ENCODE peak calls at places on chromosome 1, in five cellular contexts. I is GM23248; G is adrenal gland; X is CD4-positive, alpha-beta memory T cell; L is left lung. N is an unnamed sample.
A peak's percentile ranks its signal among the peaks of the same experiment; 100 is the strongest.

GRCh38 chr1:39409055-39409816 is 82.2 kb upstream of the BMP8A start:
- DNase-seq in L (peak; percentile 85), I (peak; percentile 77), X (peak; percentile 42), G (peak; percentile 72), N (no peak)

GRCh38 chr1:179025975-179026812 is 500 bp downstream of the FAM20B start:
- DNase-seq in I (peak; percentile 75), X (peak; percentile 74), G (peak; percentile 79), L (peak; percentile 96), N (peak; percentile 71)

GRCh38 chr1:216186816-216187215 is 236.4 kb downstream of the USH2A start:
- DNase-seq in L (no peak), G (no peak), X (no peak), I (no peak), N (no peak)

GRCh38 chr1:44694863-44695478 is 20.5 kb downstream of the ARMH1 start:
- DNase-seq in G (peak; percentile 3), L (no peak), X (no peak), I (no peak), N (no peak)

GRCh38 chr1:67861856-67862516 is 28.7 kb upstream of the GNG12 start:
- DNase-seq in G (no peak), X (no peak), L (no peak), I (no peak), N (no peak)

GRCh38 chr1:197776348-197777082 is 1.2 kb upstream of the DENND1B start:
- DNase-seq in L (no peak), G (no peak), I (peak; percentile 91), X (peak; percentile 68), N (peak; percentile 44)

GRCh38 chr1:247373721-247374141 is 42.1 kb upstream of the ZNF496 start:
- DNase-seq in X (peak; percentile 55), I (peak; percentile 81), L (peak; percentile 80), G (peak; percentile 38), N (peak; percentile 69)

GRCh38 chr1:184322253-184322652 is 64.6 kb upstream of the C1orf21 start:
- DNase-seq in X (no peak), L (no peak), I (no peak), G (no peak), N (no peak)

GRCh38 chr1:215282557-215282956 is 200.0 kb downstream of the KCNK2 start:
- DNase-seq in L (no peak), G (no peak), X (no peak), I (peak; percentile 36), N (no peak)

GRCh38 chr1:59666106-59666505 is 148.6 kb upstream of the HOOK1 start:
- DNase-seq in X (no peak), G (no peak), I (no peak), L (no peak), N (no peak)
- H3K27ac ChIP-seq in X (no peak overlapping the region), G (no peak overlapping the region), I (no peak overlapping the region), L (no peak overlapping the region), N (no peak overlapping the region)

DNA sequence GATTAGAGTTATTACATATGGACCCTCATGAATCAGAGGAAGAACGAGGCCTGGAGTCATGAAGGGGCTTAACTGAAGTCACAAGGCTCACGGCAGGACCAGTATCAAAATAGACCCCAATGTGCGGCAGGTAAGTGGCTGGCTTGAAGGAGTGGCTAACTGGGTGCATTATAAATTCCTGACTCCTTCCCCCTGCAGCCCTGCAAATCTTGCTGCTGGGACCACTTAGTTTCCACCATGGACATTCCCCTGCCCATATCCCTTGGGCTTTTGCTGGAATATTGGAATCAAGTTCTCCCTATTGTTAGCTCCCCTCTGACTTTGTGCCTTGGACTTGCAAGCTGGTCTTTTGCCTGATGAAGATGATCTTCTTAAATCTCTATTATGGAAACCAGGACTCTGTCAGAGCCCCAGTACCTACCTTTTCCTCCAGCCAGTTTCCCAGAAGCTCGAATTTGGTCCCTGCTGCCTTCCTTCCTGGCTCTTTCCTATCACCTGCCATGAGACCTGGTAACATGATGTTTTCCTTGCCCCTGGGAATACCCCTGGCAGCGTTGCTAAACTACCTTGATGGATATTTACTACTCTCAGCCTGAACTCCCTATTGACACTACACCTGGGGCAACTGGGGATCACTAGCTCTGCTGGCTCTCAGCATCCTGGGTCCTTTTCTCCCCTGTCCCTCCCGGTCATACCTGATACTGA is 156.0 kb upstream of the JUN start:
- DNase-seq in X (no peak), G (no peak), I (no peak), L (no peak), N (no peak)
- H3K4me1 ChIP-seq in X (peaks cover 57% of the 10 kb centered on the region), G (no peaks in the 10 kb centered on the region), I (no peaks in the 10 kb centered on the region), L (no peaks in the 10 kb centered on the region), N (peaks cover 54% of the 10 kb centered on the region)

DNA sequence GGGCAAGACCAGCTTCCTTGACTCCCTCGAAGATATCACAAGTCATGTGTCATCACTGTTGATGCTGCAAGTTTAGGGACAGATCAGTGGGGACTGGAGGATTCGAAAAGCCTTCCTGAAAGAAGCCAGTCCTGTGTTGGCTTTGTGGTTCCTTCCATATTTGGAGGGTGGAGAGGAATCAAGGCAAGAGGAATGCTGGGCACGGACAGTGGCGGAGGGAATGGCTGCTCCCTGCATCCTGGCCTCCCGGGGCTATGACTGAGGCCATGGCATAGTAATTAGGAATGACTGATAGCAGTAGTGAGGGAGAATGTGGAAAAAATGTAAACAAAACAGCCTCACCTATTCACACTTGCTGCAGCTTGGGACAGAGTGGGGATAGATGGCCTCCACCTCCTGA is 36.4 kb downstream of the VANGL1 start:
- DNase-seq in G (no peak), L (no peak), X (no peak), I (no peak), N (no peak)
- H3K27ac ChIP-seq in G (no peak overlapping the region), L (no peak overlapping the region), X (no peak overlapping the region), I (no peak overlapping the region), N (no peak overlapping the region)

GRCh38 chr1:117364240-117364639 is 3.0 kb upstream of the MAN1A2 start:
- DNase-seq in L (no peak), G (no peak), X (no peak), I (no peak), N (no peak)

GRCh38 chr1:117365350-117366280 is 1.6 kb upstream of the MAN1A2 start:
- DNase-seq in G (peak; percentile 17), I (peak; percentile 57), L (no peak), X (no peak), N (no peak)

GRCh38 chr1:117366281-117366981 is 818 bp upstream of the MAN1A2 start:
- DNase-seq in G (peak; percentile 87), X (peak; percentile 77), I (peak; percentile 90), L (peak; percentile 96), N (peak; percentile 85)

GRCh38 chr1:117362986-117363385 is 4.3 kb upstream of the MAN1A2 start:
- DNase-seq in X (no peak), L (no peak), G (no peak), I (no peak), N (no peak)

DNA sequence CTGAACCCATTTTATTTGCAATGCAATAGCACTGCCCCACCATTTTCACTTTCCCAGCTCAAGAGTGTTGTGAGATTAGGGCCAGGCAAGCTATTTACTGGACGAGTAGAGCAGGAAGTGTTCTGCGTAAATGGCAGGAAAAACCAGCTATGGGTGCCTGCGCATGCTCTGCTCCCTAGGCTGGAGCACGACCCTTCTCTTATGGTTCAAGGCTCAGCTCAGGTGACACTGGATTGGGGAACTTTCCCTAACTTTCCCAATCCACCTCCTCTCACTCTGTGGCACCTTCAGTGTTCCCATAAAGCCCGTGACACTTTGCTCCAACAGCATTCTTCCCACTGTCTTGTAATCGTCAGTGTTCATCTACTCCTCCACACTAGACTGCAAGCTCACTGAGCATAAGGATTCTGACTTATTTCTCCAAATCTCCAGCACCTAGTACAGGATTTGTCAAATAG is 3.6 kb upstream of the MAN1A2 start:
- DNase-seq in I (peak; percentile 8), X (no peak), L (no peak), G (no peak), N (no peak)
- H3K4me1 ChIP-seq in I (peaks cover 13% of the 10 kb centered on the region), X (peaks cover 65% of the 10 kb centered on the region), L (peaks cover 7% of the 10 kb centered on the region), G (no peaks in the 10 kb centered on the region), N (peaks cover 37% of the 10 kb centered on the region)

DNA sequence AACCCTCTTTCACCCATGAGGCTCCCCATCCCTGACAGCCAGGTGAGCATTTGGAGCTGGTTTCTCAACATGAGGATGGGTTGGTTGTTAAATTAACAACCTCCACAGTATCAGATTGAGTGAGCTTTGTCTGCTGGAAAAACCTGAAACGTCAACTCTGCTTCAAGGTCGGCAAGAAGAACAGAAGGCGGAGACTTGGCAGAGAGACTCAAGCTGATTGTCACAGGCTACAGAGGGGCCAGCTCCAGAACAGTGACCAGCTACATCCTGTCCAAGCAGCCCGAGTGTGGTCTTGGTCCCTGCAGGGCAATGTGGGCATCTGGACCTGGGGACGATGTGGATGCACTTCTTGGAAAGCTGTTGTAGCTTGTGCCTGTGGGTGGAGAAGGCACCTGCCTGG is 36.6 kb upstream of the TMEM51 start:
- DNase-seq in G (peak; percentile 89), L (no peak), X (no peak), I (no peak), N (no peak)
- H3K27ac ChIP-seq in G (peak overlapping the region; percentile 85), L (no peak overlapping the region), X (no peak overlapping the region), I (no peak overlapping the region), N (no peak overlapping the region)

GRCh38 chr1:207866471-207867135 is 44.3 kb downstream of the CD34 start:
- DNase-seq in G (peak; percentile 81), X (peak; percentile 58), I (peak; percentile 54), L (no peak), N (no peak)

GRCh38 chr1:207867136-207868081 is 43.5 kb downstream of the CD34 start:
- DNase-seq in G (peak; percentile 78), L (peak; percentile 89), I (peak; percentile 27), X (peak; percentile 61), N (no peak)

GRCh38 chr1:207862241-207862787 is 48.6 kb downstream of the CD34 start:
- DNase-seq in G (no peak), L (no peak), X (no peak), I (peak; percentile 76), N (no peak)

GRCh38 chr1:207861442-207862177 is 49.3 kb downstream of the CD34 start:
- DNase-seq in X (peak; percentile 76), I (no peak), L (no peak), G (no peak), N (peak; percentile 74)

GRCh38 chr1:207863893-207864535 is 46.9 kb downstream of the CD34 start:
- DNase-seq in I (no peak), L (no peak), G (no peak), X (peak; percentile 75), N (peak; percentile 66)
- H3K4me1 ChIP-seq in I (peaks cover 12% of the 10 kb centered on the region), L (peaks cover 26% of the 10 kb centered on the region), G (peaks cover 29% of the 10 kb centered on the region), X (peaks cover 88% of the 10 kb centered on the region), N (peaks cover 83% of the 10 kb centered on the region)

GRCh38 chr1:3501856-3502665 is 47.6 kb downstream of the ARHGEF16 start:
- DNase-seq in X (no peak), I (peak; percentile 56), L (peak; percentile 95), G (peak; percentile 69), N (peak; percentile 64)
- H3K27ac ChIP-seq in X (no peak overlapping the region), I (no peak overlapping the region), L (no peak overlapping the region), G (no peak overlapping the region), N (no peak overlapping the region)

GRCh38 chr1:109932679-109933078 is 22.0 kb downstream of the CSF1 start:
- DNase-seq in I (no peak), L (no peak), G (no peak), X (no peak), N (no peak)
- H3K4me1 ChIP-seq in I (peaks cover 29% of the 10 kb centered on the region), L (peaks cover 22% of the 10 kb centered on the region), G (peaks cover 13% of the 10 kb centered on the region), X (peaks cover 9% of the 10 kb centered on the region), N (no peaks in the 10 kb centered on the region)

DNA sequence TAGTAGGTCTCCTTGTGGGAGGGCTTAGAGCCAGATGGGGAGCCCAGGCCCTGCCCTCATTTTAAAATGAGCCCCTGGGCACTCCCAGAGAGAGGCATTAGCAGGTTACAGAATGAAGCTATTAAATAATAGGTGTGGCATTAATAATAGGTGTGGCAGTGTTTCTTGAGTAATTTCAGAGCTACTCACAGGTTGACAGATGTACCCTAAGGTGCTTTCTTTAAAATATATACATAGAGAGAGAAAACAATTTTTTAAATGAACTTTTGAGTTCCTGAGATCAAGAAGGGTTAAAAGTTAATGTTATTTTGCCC is 1.2 kb downstream of the EEIG2 start:
- DNase-seq in X (no peak), I (no peak), G (no peak), L (no peak), N (no peak)
- H3K27ac ChIP-seq in X (peak overlapping the region; percentile 65), I (no peak overlapping the region), G (no peak overlapping the region), L (peak overlapping the region; percentile 78), N (no peak overlapping the region)